ENCODE peak calls at places on chromosomes 7 and 10, in five cellular contexts. Y, G, M, D and B are unnamed samples.

GRCh38 chr7:23915196-23915595 is 205.2 kb downstream of the STK31 start:
- DNase-seq in Y (no peak), G (no peak), M (no peak), D (no peak), B (no peak)

GRCh38 chr10:86449926-86450558 is 71.5 kb downstream of the WAPL start:
- DNase-seq in Y (no peak), G (no peak), M (no peak), D (no peak), B (no peak)

GRCh38 chr7:120550494-120551048 is 277.6 kb downstream of the KCND2 start:
- DNase-seq in Y (no peak), G (no peak), M (no peak), D (no peak), B (no peak)

GRCh38 chr7:8627322-8627721 is 193.9 kb downstream of the NXPH1 start:
- DNase-seq in Y (no peak), G (no peak), M (no peak), D (no peak), B (no peak)

GRCh38 chr7:131071786-131072504 is 255.7 kb upstream of the MKLN1 start:
- DNase-seq in Y (peak; percentile 62), G (no peak), M (no peak), D (no peak), B (peak; percentile 59)

GRCh38 chr7:24703296-24703695 is 54.0 kb downstream of the GSDME start:
- DNase-seq in Y (no peak), G (no peak), M (no peak), D (no peak), B (peak; percentile 11)

GRCh38 chr7:112887-113286 is 79.5 kb upstream of the FAM20C start:
- DNase-seq in Y (no peak), G (no peak), M (no peak), D (no peak), B (peak; percentile 60)

GRCh38 chr7:135193615-135194081 is 17.7 kb downstream of the WDR91 start:
- DNase-seq in Y (peak; percentile 98), G (no peak), M (no peak), D (no peak), B (peak; percentile 89)

GRCh38 chr10:93758911-93759410 is 1.2 kb downstream of the LGI1 start:
- DNase-seq in Y (no peak), G (no peak), M (no peak), D (no peak), B (no peak)

GRCh38 chr10:120970595-120971529 is 119.7 kb downstream of the WDR11 start:
- DNase-seq in Y (no peak), G (no peak), M (no peak), D (no peak), B (no peak)

GRCh38 chr7:1503390-1503789 is 799 bp downstream of the INTS1 start:
- DNase-seq in Y (no peak), G (no peak), M (no peak), D (no peak), B (no peak)

GRCh38 chr10:110311357-110311949 is 6.7 kb upstream of the SMNDC1 start:
- DNase-seq in Y (peak; percentile 72), G (peak; percentile 6), M (peak; percentile 21), D (no peak), B (peak; percentile 85)

GRCh38 chr7:115332691-115333090 is 410.8 kb downstream of the MDFIC start:
- DNase-seq in Y (no peak), G (no peak), M (no peak), D (no peak), B (peak; percentile 3)

GRCh38 chr10:1100691-1101368 is 44.6 kb downstream of the WDR37 start:
- DNase-seq in Y (no peak), G (no peak), M (no peak), D (no peak), B (no peak)

GRCh38 chr7:55552320-55553086 is 19.8 kb downstream of the VOPP1 start:
- DNase-seq in Y (peak; percentile 82), G (no peak), M (no peak), D (no peak), B (peak; percentile 81)

GRCh38 chr10:74586088-74586585 is 240.3 kb upstream of the KAT6B start:
- DNase-seq in Y (peak; percentile 20), G (peak; percentile 24), M (peak; percentile 11), D (peak; percentile 1), B (peak; percentile 3)

GRCh38 chr10:66552331-66552730 is 373.5 kb upstream of the LRRTM3 start:
- DNase-seq in Y (no peak), G (no peak), M (no peak), D (no peak), B (no peak)

GRCh38 chr10:88820990-88821389 is 18.5 kb downstream of the LIPM start:
- DNase-seq in Y (peak; percentile 78), G (no peak), M (no peak), D (no peak), B (peak; percentile 12)

GRCh38 chr7:140676303-140676702 is 3.6 kb downstream of the ADCK2 start:
- DNase-seq in Y (no peak), G (no peak), M (no peak), D (no peak), B (no peak)

GRCh38 chr10:131186547-131187253 is 124.8 kb downstream of the TCERG1L start:
- DNase-seq in Y (no peak), G (no peak), M (no peak), D (no peak), B (no peak)

GRCh38 chr10:126955934-126956711 is 50.9 kb downstream of the DOCK1 start:
- DNase-seq in Y (no peak), G (no peak), M (no peak), D (no peak), B (no peak)

GRCh38 chr7:502296-502695 is 17.4 kb downstream of the PDGFA start:
- DNase-seq in Y (no peak), G (no peak), M (no peak), D (no peak), B (no peak)

GRCh38 chr10:74824184-74825032 is 2.0 kb upstream of the KAT6B start:
- DNase-seq in Y (no peak), G (peak; percentile 13), M (no peak), D (no peak), B (peak; percentile 11)

GRCh38 chr10:14126697-14127440 is 203.9 kb downstream of the FRMD4A start:
- DNase-seq in Y (peak; percentile 79), G (no peak), M (no peak), D (no peak), B (peak; percentile 83)

GRCh38 chr7:124881981-124882380 is 47.6 kb downstream of the POT1 start:
- DNase-seq in Y (no peak), G (no peak), M (no peak), D (no peak), B (no peak)

GRCh38 chr7:128076831-128077271 is 45.6 kb upstream of the LRRC4 start:
- DNase-seq in Y (no peak), G (no peak), M (no peak), D (no peak), B (no peak)

GRCh38 chr10:5628366-5628765 is 38.0 kb downstream of the ASB13 start:
- DNase-seq in Y (peak; percentile 64), G (no peak), M (no peak), D (no peak), B (peak; percentile 13)

GRCh38 chr7:90681336-90682019 is 85.4 kb downstream of the CDK14 start:
- DNase-seq in Y (peak; percentile 16), G (no peak), M (no peak), D (no peak), B (no peak)

GRCh38 chr10:102753724-102754123 is 10.0 kb downstream of the WBP1L start:
- DNase-seq in Y (no peak), G (no peak), M (no peak), D (no peak), B (no peak)

GRCh38 chr7:128374041-128374440 is 12.6 kb upstream of the PRRT4 start:
- DNase-seq in Y (no peak), G (no peak), M (no peak), D (no peak), B (no peak)

GRCh38 chr7:158606671-158607424 is 19.2 kb upstream of the PTPRN2 start:
- DNase-seq in Y (no peak), G (no peak), M (no peak), D (no peak), B (no peak)